ENCODE peak calls at places on chromosomes 16 and 17, in four cellular contexts. V, P, N and T are unnamed samples.

GRCh38 chr16:13154799-13155198 is 253.4 kb downstream of the SHISA9 start:
- DNase-seq in N (no peak), P (no peak), V (no peak), T (no peak)

GRCh38 chr17:42459983-42460300 is 1.3 kb downstream of the ATP6V0A1 start:
- DNase-seq in P (peak), V (no peak), N (peak), T (peak)

GRCh38 chr16:21203155-21203797 is 8.1 kb downstream of the ZP2 start:
- DNase-seq in P (no peak), N (no peak), V (no peak), T (no peak)

GRCh38 chr16:54742436-54742835 is 188.2 kb upstream of the IRX5 start:
- DNase-seq in N (no peak), P (no peak), V (no peak), T (no peak)

GRCh38 chr17:68792873-68793272 is 162.3 kb downstream of the ABCA8 start:
- DNase-seq in V (no peak), P (no peak), N (no peak), T (no peak)

GRCh38 chr17:61235001-61235820 is 164.4 kb upstream of the TBX2 start:
- DNase-seq in N (no peak), P (no peak), V (no peak), T (no peak)

GRCh38 chr16:709651-710499 is 4.3 kb upstream of the FBXL16 start:
- DNase-seq in N (peak), P (no peak), V (no peak), T (peak)

GRCh38 chr17:42409467-42410351 is 13.3 kb downstream of the CAVIN1 start:
- DNase-seq in P (no peak), N (peak), V (no peak), T (peak)

GRCh38 chr17:47967607-47968252 is 3.2 kb upstream of the CDK5RAP3 start:
- DNase-seq in N (peak), V (no peak), P (no peak), T (peak)

GRCh38 chr16:714558-715447 is at the start of gene METRN:
- DNase-seq in P (peak), V (peak), N (peak), T (peak)

GRCh38 chr17:37736428-37736827 is 8.4 kb downstream of the HNF1B start:
- DNase-seq in P (no peak), N (no peak), V (no peak), T (no peak)

GRCh38 chr16:86398622-86399021 is 111.7 kb upstream of the FOXF1 start:
- DNase-seq in N (peak), V (no peak), P (no peak), T (peak)

GRCh38 chr16:19829844-19830703 is 54.6 kb downstream of the GPRC5B start:
- DNase-seq in N (no peak), P (no peak), V (no peak), T (no peak)

GRCh38 chr17:16932611-16933010 is 39.3 kb downstream of the TNFRSF13B start:
- DNase-seq in P (no peak), N (no peak), V (no peak), T (no peak)

GRCh38 chr17:82804442-82805191 is 35.2 kb downstream of the ZNF750 start:
- DNase-seq in P (no peak), V (no peak), N (no peak), T (peak)

GRCh38 chr16:3246002-3246401 is 10.4 kb downstream of the MEFV start:
- DNase-seq in V (no peak), P (no peak), N (no peak), T (no peak)

GRCh38 chr17:78184868-78185267 is 2.0 kb downstream of the TK1 start:
- DNase-seq in P (no peak), V (no peak), N (no peak), T (no peak)

GRCh38 chr17:34163681-34164080 is 91.4 kb upstream of the CCL2 start:
- DNase-seq in N (peak), V (peak), P (no peak), T (no peak)

GRCh38 chr16:13997526-13997925 is 73.6 kb upstream of the MRTFB start:
- DNase-seq in P (no peak), V (no peak), N (no peak), T (no peak)

GRCh38 chr17:38322156-38322779 is 21.5 kb downstream of the GPR179 start:
- DNase-seq in V (peak), N (peak), P (peak), T (peak)

GRCh38 chr16:66081967-66082366 is 284.5 kb upstream of the CDH5 start:
- DNase-seq in V (no peak), N (peak), P (no peak), T (peak)

GRCh38 chr17:30567231-30568116 is 90.3 kb downstream of the GOSR1 start:
- DNase-seq in N (no peak), P (no peak), V (no peak), T (no peak)

GRCh38 chr16:9151597-9151996 is 60.2 kb downstream of the HAPSTR1 start:
- DNase-seq in N (peak), P (no peak), V (no peak), T (peak)

GRCh38 chr17:78368348-78368747 is 8.5 kb upstream of the SOCS3 start:
- DNase-seq in N (no peak), V (no peak), P (no peak), T (no peak)

GRCh38 chr16:50284131-50284911 is 18.0 kb downstream of the ADCY7 start:
- DNase-seq in N (no peak), V (no peak), P (no peak), T (peak)

GRCh38 chr16:86466695-86467406 is 43.5 kb upstream of the FOXF1 start:
- DNase-seq in V (no peak), P (no peak), N (no peak), T (no peak)

GRCh38 chr17:44348988-44349364 is 3.9 kb downstream of the GRN start:
- DNase-seq in N (no peak), V (no peak), P (no peak), T (no peak)